ENCODE peak calls at places on chromosomes 3 and 15, in four cellular contexts. K is left ventricle myocardium inferior; H is thyroid gland; N is CD8-positive, alpha-beta T cell. A is an unnamed sample.
A peak's percentile ranks its signal among the peaks of the same experiment; 100 is the strongest.

GRCh38 chr3:41742127-41742526 is 219.8 kb downstream of the ULK4 start:
- DNase-seq in H (no peak), K (no peak), N (no peak), A (no peak)

GRCh38 chr3:197706658-197707057 is 30.0 kb downstream of the RUBCN start:
- DNase-seq in N (no peak), H (no peak), K (no peak), A (no peak)

GRCh38 chr3:124063168-124063909 is 71.4 kb upstream of the ROPN1 start:
- DNase-seq in H (no peak), N (no peak), K (no peak), A (no peak)

GRCh38 chr3:149277338-149277813 is 55.7 kb upstream of the CP start:
- DNase-seq in K (no peak), H (no peak), N (no peak), A (no peak)

GRCh38 chr15:58348095-58348812 is 83.5 kb upstream of the LIPC start:
- DNase-seq in K (no peak), H (no peak), N (no peak), A (no peak)

GRCh38 chr3:197854596-197855343 is 63.7 kb downstream of the LRCH3 start:
- DNase-seq in K (no peak), H (no peak), N (no peak), A (no peak)

GRCh38 chr3:114333180-114333922 is 39.5 kb downstream of the TIGIT start:
- DNase-seq in K (no peak), N (no peak), H (no peak), A (no peak)

GRCh38 chr3:192122832-192123594 is 604.3 kb downstream of the FGF12 start:
- DNase-seq in K (no peak), H (no peak), N (no peak), A (no peak)

GRCh38 chr3:123678108-123678511 is 93.3 kb upstream of the HACD2 start:
- DNase-seq in H (no peak), N (no peak), K (no peak), A (no peak)

GRCh38 chr15:53962646-53963561 is 15.3 kb upstream of the UNC13C start:
- DNase-seq in N (no peak), K (no peak), H (peak; percentile 43), A (no peak)

GRCh38 chr3:76307556-76307955 is 522.2 kb upstream of the ZNF717 start:
- DNase-seq in H (no peak), K (no peak), N (no peak), A (no peak)

GRCh38 chr3:31534036-31534435 is 1.3 kb downstream of the STT3B start:
- DNase-seq in K (no peak), N (no peak), H (no peak), A (no peak)

GRCh38 chr3:138348950-138349739 is 766 bp downstream of the MRAS start:
- DNase-seq in H (peak; percentile 43), N (no peak), K (no peak), A (no peak)

GRCh38 chr3:55461896-55462295 is 25.2 kb downstream of the WNT5A start:
- DNase-seq in H (no peak), K (no peak), N (no peak), A (no peak)

GRCh38 chr15:67190813-67191212 is 63.6 kb downstream of the AAGAB start:
- DNase-seq in H (no peak), K (no peak), N (no peak), A (no peak)

GRCh38 chr3:45596290-45596791 is 1.8 kb downstream of the LIMD1 start:
- DNase-seq in N (no peak), H (no peak), K (no peak), A (peak; percentile 59)

GRCh38 chr3:168026764-168027163 is 69.0 kb downstream of the GOLIM4 start:
- DNase-seq in N (no peak), K (no peak), H (no peak), A (no peak)

GRCh38 chr15:54620916-54621315 is 575.8 kb downstream of the RSL24D1 start:
- DNase-seq in K (no peak), H (no peak), N (no peak), A (no peak)

GRCh38 chr3:105349988-105350387 is 16.7 kb upstream of the ALCAM start:
- DNase-seq in H (no peak), K (no peak), N (no peak), A (no peak)

GRCh38 chr3:132160218-132160617 is 125.4 kb upstream of the CPNE4 start:
- DNase-seq in H (no peak), K (no peak), N (no peak), A (no peak)

GRCh38 chr3:177150970-177151627 is 46.2 kb downstream of the TBL1XR1 start:
- DNase-seq in K (no peak), H (no peak), N (no peak), A (no peak)

GRCh38 chr15:45943255-45943654 is 308.4 kb downstream of the SQOR start:
- DNase-seq in K (no peak), H (no peak), N (no peak), A (no peak)

GRCh38 chr3:148162132-148162531 is 535.6 kb upstream of the AGTR1 start:
- DNase-seq in K (no peak), H (no peak), N (no peak), A (no peak)

GRCh38 chr3:116238863-116239262 is 206.4 kb downstream of the LSAMP start:
- DNase-seq in H (no peak), K (no peak), N (no peak), A (no peak)

GRCh38 chr3:153138267-153139210 is 23.5 kb upstream of the RAP2B start:
- DNase-seq in H (peak; percentile 75), N (no peak), K (no peak), A (no peak)

GRCh38 chr15:71312194-71312708 is 197.0 kb downstream of the THSD4 start:
- DNase-seq in N (no peak), K (no peak), H (no peak), A (no peak)

GRCh38 chr3:194836676-194837075 is 151.0 kb downstream of the FAM43A start:
- DNase-seq in H (no peak), N (no peak), K (no peak), A (no peak)

GRCh38 chr3:129039271-129040038 is 21.1 kb upstream of the GP9 start:
- DNase-seq in N (no peak), K (no peak), H (peak; percentile 45), A (no peak)

GRCh38 chr3:33895658-33896057 is 97.2 kb downstream of the PDCD6IP start:
- DNase-seq in N (no peak), H (no peak), K (no peak), A (no peak)

GRCh38 chr3:25849641-25850040 is 59.8 kb downstream of the OXSM start:
- DNase-seq in N (no peak), H (no peak), K (no peak), A (no peak)

GRCh38 chr3:56323986-56324420 is 144.3 kb downstream of the ERC2 start:
- DNase-seq in N (no peak), H (no peak), K (no peak), A (no peak)

DNA sequence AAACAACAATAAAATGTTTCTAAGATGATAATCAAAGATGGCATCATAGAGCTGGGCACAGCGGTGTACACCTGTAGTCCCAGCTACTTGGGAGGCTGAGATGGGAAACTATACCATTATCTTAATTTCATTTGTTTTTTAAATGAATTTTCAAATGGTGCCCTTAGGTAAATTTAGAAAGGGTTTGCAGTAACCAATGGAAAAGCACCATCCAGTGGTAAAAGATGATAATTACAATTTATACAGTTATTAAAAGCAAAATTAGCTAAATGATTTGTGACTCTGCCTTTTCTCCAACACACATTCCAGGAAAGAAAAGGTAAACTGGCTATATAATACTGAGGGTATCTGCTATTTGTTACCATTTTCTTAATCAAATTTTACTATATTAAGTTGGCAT is 14.4 kb upstream of the ANKRD28 start:
- DNase-seq in N (no peak), H (no peak), K (no peak), A (no peak)
- TF ChIP-seq CTCF in N (peak; percentile 36), H (peak; percentile 27), K (peak; percentile 66), A (no peak)

DNA sequence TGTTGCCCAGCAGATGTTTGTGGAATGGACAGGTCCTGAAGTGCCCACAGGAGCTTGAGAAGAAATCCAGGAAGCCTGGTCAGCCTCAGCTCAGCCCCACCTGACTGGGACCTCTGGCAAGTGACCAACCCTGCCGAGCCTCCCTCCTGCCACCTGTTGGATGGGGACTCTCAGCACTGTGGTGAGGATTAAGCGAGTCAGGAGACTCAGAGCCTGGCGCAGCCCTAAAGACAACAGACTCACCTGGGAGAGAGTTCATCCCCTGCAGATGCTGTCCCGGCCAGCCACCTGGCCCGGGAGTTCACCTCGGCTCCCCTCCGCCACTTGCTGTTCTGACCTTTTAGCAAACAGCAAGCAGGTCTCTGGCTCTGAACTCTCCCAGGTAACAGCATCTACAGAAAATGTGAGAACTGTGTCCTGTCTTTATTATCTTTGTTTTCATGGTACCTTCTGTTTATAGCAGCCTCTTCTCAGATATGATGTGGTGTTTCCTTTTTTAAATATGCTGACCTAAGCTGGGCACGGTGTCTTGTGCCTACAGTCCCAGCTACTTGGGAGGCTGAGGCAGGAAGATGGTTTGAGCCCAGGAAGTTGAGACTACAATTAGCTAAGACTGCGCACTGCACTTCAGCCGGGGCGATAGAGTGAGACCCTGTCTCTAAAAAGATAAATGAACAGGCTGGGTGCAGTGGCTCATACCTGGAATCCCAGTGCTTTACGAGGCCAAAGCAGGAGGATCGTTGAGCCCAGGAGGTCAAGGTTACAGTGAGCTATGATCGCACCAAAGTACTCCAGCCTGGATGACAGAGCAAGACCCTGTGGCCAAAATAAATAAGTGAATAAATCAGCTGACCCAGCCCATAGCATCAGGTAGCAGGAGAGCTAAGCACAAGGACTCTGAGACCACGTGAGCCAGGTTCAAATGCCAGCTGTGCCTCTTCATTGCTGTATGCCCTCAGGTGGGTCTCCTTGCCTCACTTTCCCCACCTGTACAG is 32.4 kb upstream of the SLC6A6 start:
- DNase-seq in K (no peak), N (no peak), H (peak; percentile 68), A (no peak)
- TF ChIP-seq CTCF in K (peak; percentile 28), N (no peak), H (no peak), A (no peak)

GRCh38 chr3:170425491-170426239 is 7.0 kb downstream of the CLDN11 start:
- DNase-seq in H (no peak), K (no peak), N (no peak), A (no peak)
- TF ChIP-seq CTCF in H (no peak), K (no peak), N (no peak), A (no peak)

GRCh38 chr15:35519536-35520149 is 26.3 kb downstream of the DPH6 start:
- DNase-seq in N (no peak), K (no peak), H (no peak), A (no peak)
- TF ChIP-seq CTCF in N (peak; percentile 79), K (peak; percentile 77), H (peak; percentile 22), A (no peak)

GRCh38 chr3:196523841-196524240 is 8.7 kb upstream of the SMCO1 start:
- DNase-seq in H (no peak), N (no peak), K (no peak), A (no peak)

GRCh38 chr3:196525141-196525540 is 10.0 kb upstream of the SMCO1 start:
- DNase-seq in K (no peak), N (no peak), H (no peak), A (no peak)

GRCh38 chr3:196528639-196529233 is 13.6 kb upstream of the SMCO1 start:
- DNase-seq in H (peak; percentile 52), N (peak; percentile 86), K (peak; percentile 76), A (peak; percentile 92)

GRCh38 chr3:196519738-196520122 is 4.6 kb upstream of the SMCO1 start:
- DNase-seq in K (no peak), H (no peak), N (no peak), A (no peak)

DNA sequence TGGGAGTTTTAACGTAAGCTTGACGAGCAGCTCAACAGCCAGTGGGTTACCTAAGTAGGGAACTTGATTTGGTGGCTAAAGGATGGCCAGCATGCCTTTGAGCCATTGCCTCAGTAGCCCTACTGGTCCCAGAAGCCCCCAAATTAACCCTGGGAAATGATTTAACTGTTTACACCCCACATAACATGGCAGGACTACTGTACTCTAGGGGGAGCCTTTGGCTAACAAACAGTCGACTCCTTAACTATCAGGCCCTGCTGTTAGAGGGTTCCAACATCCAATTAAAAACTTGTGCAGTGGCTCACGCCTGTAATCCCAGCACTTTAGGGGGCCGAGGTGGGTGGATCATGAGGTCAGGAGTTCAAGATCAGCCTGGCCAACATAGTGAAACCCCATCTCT is 9.4 kb upstream of the SMCO1 start:
- DNase-seq in K (no peak), H (no peak), N (no peak), A (no peak)
- TF ChIP-seq CTCF in K (peak; percentile 9), H (no peak), N (no peak), A (no peak)